ENCODE peak calls at places on chromosomes 1 and 21, in eight cellular contexts. Y is heart right ventricle; X is psoas muscle; G is prostate gland; N is cardiac muscle cell; D is upper lobe of right lung; E is CD8-positive, alpha-beta memory T cell; Z is naive thymus-derived CD4-positive, alpha-beta T cell. W is an unnamed sample. For H3K4me1, the result is how much of the 10 kb centered on the place peaks cover.

GRCh38 chr1:211967704-211968103 is 67.7 kb downstream of the INTS7 start:
- DNase-seq in Y (no peak), X (no peak), G (no peak), N (peak), D (no peak), E (no peak), Z (no peak), W (no peak)

GRCh38 chr1:54538538-54538937 is 9.5 kb upstream of the ACOT11 start:
- DNase-seq in Y (no peak), X (no peak), G (no peak), N (no peak), D (no peak), E (no peak), Z (no peak), W (no peak)

GRCh38 chr1:46822248-46822826 is 23.5 kb downstream of the CYP4B1 start:
- DNase-seq in Y (no peak), X (no peak), G (no peak), N (no peak), D (no peak), E (no peak), Z (no peak), W (no peak)

GRCh38 chr1:218171302-218171893 is 113.7 kb upstream of the RRP15 start:
- DNase-seq in Y (no peak), X (no peak), G (no peak), N (peak), D (no peak), E (no peak), Z (no peak), W (no peak)

GRCh38 chr1:15400627-15401026 is 9.1 kb upstream of the EFHD2 start:
- DNase-seq in Y (no peak), X (no peak), G (peak), N (no peak), D (no peak), E (no peak), Z (no peak), W (no peak)

GRCh38 chr1:16155537-16156410 is at the start of gene EPHA2:
- DNase-seq in Y (peak), X (peak), G (peak), N (peak), D (peak), E (no peak), Z (no peak), W (no peak)

GRCh38 chr1:16145030-16145987 is 10.6 kb downstream of the EPHA2 start:
- DNase-seq in Y (peak), X (peak), G (peak), N (peak), D (peak), E (no peak), Z (no peak), W (peak)

GRCh38 chr1:43754892-43755291 is 47.6 kb downstream of the ST3GAL3 start:
- DNase-seq in Y (no peak), X (no peak), G (no peak), N (no peak), D (no peak), E (no peak), Z (no peak), W (no peak)

GRCh38 chr1:89291276-89291675 is 18.6 kb upstream of the GBP5 start:
- DNase-seq in Y (no peak), X (no peak), G (no peak), N (no peak), D (no peak), E (no peak), Z (no peak), W (no peak)

GRCh38 chr1:151944110-151944858 is 35.0 kb upstream of the THEM4 start:
- DNase-seq in Y (no peak), X (no peak), G (no peak), N (peak), D (no peak), E (no peak), Z (no peak), W (no peak)

GRCh38 chr1:60924964-60925798 is 157.2 kb upstream of the NFIA start:
- DNase-seq in Y (no peak), X (no peak), G (no peak), N (no peak), D (no peak), E (no peak), Z (no peak), W (no peak)

GRCh38 chr1:109910963-109911798 is 532 bp downstream of the CSF1 start:
- DNase-seq in Y (peak), X (peak), G (no peak), N (no peak), D (no peak), E (peak), Z (no peak), W (no peak)

GRCh38 chr21:38680401-38680800 is 125.3 kb upstream of the ETS2 start:
- DNase-seq in Y (no peak), X (no peak), G (no peak), N (peak), D (no peak), E (no peak), Z (no peak), W (no peak)

GRCh38 chr1:59684698-59685097 is 130.1 kb upstream of the HOOK1 start:
- DNase-seq in Y (no peak), X (no peak), G (no peak), N (no peak), D (no peak), E (no peak), Z (no peak), W (no peak)

GRCh38 chr1:26287033-26287711 is 7.3 kb downstream of the SH3BGRL3 start:
- DNase-seq in Y (no peak), X (peak), G (no peak), N (no peak), D (no peak), E (peak), Z (peak), W (peak)

DNA sequence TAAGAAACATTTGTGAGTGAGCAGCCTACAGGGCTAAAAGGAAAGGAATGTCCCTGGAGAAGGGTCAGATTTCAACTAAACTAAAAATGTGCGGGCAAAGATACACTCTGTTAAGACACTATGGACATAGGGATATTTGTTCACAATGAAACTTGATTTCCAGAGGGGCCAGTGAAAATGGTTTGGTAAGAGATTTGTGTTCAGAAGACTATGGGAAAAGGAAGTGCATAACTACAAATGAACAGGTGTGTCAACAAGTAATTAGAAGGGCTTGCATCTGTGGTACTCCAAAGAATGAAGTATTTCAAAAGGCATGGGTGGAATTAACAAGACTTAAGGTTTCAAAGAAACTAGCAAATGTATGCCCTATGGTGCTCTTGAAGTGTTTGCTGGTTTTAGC is 60.4 kb downstream of the NME7 start:
- DNase-seq in Y (no peak), X (no peak), G (no peak), N (no peak), D (no peak), E (no peak), Z (no peak), W (no peak)
- H3K4me3 ChIP-seq in Y (no peak), X (no peak), G (no peak), N (no peak), D (no peak), E (no peak), Z (no peak), W (no peak)

GRCh38 chr1:205447457-205448415 is 8.1 kb downstream of the BLACAT1 start:
- DNase-seq in Y (no peak), X (no peak), G (no peak), N (peak), D (no peak), E (no peak), Z (no peak), W (no peak)

GRCh38 chr1:205448540-205449253 is 7.1 kb downstream of the BLACAT1 start:
- DNase-seq in Y (no peak), X (no peak), G (no peak), N (no peak), D (no peak), E (no peak), Z (no peak), W (no peak)

GRCh38 chr1:205449750-205450443 is 5.9 kb downstream of the BLACAT1 start:
- DNase-seq in Y (no peak), X (no peak), G (peak), N (peak), D (peak), E (no peak), Z (no peak), W (no peak)

GRCh38 chr1:205450448-205450847 is 5.4 kb downstream of the BLACAT1 start:
- DNase-seq in Y (no peak), X (no peak), G (no peak), N (no peak), D (no peak), E (no peak), Z (no peak), W (no peak)

DNA sequence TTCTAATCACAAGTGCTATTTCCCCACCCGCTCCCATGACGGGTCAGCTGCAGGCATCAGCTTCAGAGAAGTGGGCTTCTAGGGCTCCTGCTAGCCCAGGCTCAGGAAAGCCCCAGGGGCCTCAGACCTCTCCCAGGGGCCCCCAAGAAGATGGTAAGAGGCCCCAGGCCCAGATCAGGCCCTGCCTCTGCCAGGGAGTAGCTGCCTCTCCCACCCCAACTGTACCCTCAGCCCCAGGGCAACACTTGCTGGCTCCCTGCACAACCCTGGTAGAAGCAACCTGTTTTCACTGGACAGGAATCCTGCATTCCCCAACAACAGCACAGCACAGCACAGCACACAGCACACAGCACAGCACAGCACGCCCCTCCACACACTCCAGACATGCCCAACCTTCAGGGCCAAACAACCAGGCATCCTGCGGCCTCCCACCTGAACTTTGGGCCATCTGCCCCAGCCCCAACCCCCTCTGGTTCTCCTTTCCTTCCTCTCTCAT is 6.5 kb downstream of the BLACAT1 start:
- DNase-seq in Y (no peak), X (no peak), G (no peak), N (no peak), D (no peak), E (no peak), Z (no peak), W (no peak)
- H3K4me1 ChIP-seq in Y (under half), X (under half), G (under half), N (under half), D (under half), E (under half), Z (under half), W (under half)

GRCh38 chr1:229696385-229696784 is 70.3 kb downstream of the URB2 start:
- DNase-seq in Y (no peak), X (no peak), G (no peak), N (no peak), D (no peak), E (no peak), Z (no peak), W (no peak)
- H3K27ac ChIP-seq in Y (no peak), X (no peak), G (no peak), N (no peak), D (no peak), E (no peak), Z (no peak), W (no peak)

GRCh38 chr1:248821101-248821500 is 4.6 kb downstream of the SH3BP5L start:
- DNase-seq in Y (no peak), X (no peak), G (no peak), N (peak), D (no peak), E (no peak), Z (no peak), W (no peak)

GRCh38 chr1:248822148-248823032 is 3.3 kb downstream of the SH3BP5L start:
- DNase-seq in Y (no peak), X (no peak), G (no peak), N (no peak), D (no peak), E (no peak), Z (no peak), W (no peak)

GRCh38 chr1:248823517-248824001 is 2.2 kb downstream of the SH3BP5L start:
- DNase-seq in Y (no peak), X (no peak), G (no peak), N (peak), D (no peak), E (no peak), Z (no peak), W (no peak)

GRCh38 chr1:248820041-248820585 is 5.6 kb downstream of the SH3BP5L start:
- DNase-seq in Y (no peak), X (no peak), G (no peak), N (no peak), D (no peak), E (no peak), Z (no peak), W (no peak)

DNA sequence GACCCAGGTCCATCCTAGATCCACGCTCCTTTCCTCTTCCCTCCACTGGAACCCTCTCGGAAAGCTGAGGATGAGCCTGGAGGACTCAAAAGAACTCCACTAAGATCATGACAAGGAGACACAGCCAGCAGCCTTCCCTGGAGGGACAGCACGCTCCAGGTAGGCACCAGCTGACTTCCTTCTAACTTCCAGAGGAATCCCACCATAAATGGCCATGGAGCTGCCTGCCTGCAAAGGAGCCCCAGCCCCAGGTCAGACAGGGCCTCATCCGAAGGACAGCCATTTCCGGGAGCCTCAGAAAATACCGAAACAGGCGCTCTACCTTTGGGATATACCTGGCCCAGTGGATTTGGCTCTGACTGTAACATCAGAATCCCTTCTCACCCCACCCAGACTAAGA is 4.1 kb downstream of the SH3BP5L start:
- DNase-seq in Y (no peak), X (no peak), G (no peak), N (no peak), D (no peak), E (no peak), Z (no peak), W (no peak)
- H3K4me3 ChIP-seq in Y (no peak), X (no peak), G (no peak), N (no peak), D (no peak), E (no peak), Z (no peak), W (no peak)

GRCh38 chr1:207838156-207839082 is 72.5 kb downstream of the CD34 start:
- DNase-seq in Y (peak), X (peak), G (peak), N (peak), D (no peak), E (no peak), Z (no peak), W (no peak)

GRCh38 chr1:207836616-207837352 is 74.1 kb downstream of the CD34 start:
- DNase-seq in Y (no peak), X (no peak), G (no peak), N (no peak), D (no peak), E (no peak), Z (no peak), W (no peak)

GRCh38 chr1:207833381-207833780 is 77.5 kb downstream of the CD34 start:
- DNase-seq in Y (no peak), X (no peak), G (no peak), N (no peak), D (no peak), E (no peak), Z (no peak), W (no peak)

GRCh38 chr1:207833956-207834660 is 76.8 kb downstream of the CD34 start:
- DNase-seq in Y (no peak), X (no peak), G (no peak), N (no peak), D (no peak), E (no peak), Z (no peak), W (no peak)

DNA sequence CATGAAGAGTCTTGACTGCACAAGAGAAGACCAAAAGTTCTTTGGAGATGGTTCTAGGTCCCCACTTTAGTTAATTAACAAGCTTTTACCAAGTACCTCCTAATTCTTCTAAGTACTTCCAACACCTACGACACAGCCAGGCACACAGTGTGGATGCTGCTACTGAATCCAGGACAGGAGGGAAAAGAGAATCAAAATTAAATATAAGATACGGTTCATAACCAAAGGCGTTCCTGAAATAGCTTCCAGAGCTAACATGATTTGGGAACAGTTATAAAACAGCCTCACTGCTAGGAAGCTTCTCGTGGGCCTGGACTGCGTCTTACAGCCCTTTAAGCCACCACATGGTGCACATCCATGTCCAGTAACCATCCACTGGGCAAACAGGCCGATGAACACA is 75.0 kb downstream of the CD34 start:
- DNase-seq in Y (no peak), X (no peak), G (no peak), N (no peak), D (no peak), E (no peak), Z (no peak), W (no peak)
- H3K4me1 ChIP-seq in Y (half or more), X (half or more), G (under half), N (under half), D (half or more), E (half or more), Z (under half), W (half or more)

GRCh38 chr1:84689514-84690396 is 506 bp downstream of the SSX2IP start:
- DNase-seq in Y (peak), X (peak), G (peak), N (peak), D (no peak), E (no peak), Z (no peak), W (no peak)
- H3K27ac ChIP-seq in Y (peak), X (peak), G (peak), N (peak), D (peak), E (peak), Z (peak), W (peak)

DNA sequence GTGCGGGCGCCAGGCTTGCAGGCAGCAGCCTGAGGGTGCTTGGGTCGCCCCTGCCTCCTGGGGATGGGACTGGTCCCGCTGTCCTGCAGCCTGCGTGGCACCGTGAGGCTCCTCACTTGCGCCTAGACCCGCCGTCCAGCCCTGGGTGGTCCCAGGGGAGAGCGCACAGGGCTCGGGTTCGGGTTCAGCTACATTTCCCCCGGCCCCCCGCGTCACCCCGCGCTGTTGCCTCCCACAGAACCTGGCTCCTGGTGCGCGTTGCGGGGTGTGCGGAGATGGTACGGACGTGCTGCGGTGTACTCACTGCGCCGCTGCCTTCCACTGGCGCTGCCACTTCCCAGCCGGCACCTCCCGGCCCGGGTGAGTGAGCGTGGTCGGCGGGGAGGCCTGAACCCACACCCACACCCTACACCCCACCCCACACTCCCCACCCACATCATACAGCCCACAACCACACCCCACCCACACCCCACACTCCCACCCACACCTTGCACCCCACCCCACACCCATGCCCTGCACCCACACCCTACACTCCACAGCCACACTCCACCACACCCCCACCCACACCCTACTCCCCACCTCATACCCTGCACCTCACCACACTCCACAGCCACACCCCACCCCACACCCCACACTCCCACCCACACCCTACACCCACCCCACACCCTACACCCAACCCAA is 6.2 kb upstream of the PFKL start:
- DNase-seq in Y (peak), X (peak), G (no peak), N (no peak), D (no peak), E (peak), Z (peak), W (peak)
- H3K4me3 ChIP-seq in Y (no peak), X (no peak), G (no peak), N (no peak), D (no peak), E (no peak), Z (no peak), W (no peak)

GRCh38 chr1:232524056-232524455 is 105.9 kb downstream of the SIPA1L2 start:
- DNase-seq in Y (no peak), X (no peak), G (no peak), N (peak), D (no peak), E (no peak), Z (no peak), W (no peak)

GRCh38 chr1:232531291-232531690 is 98.6 kb downstream of the SIPA1L2 start:
- DNase-seq in Y (no peak), X (no peak), G (no peak), N (no peak), D (no peak), E (no peak), Z (no peak), W (no peak)

GRCh38 chr1:232529747-232530146 is 100.2 kb downstream of the SIPA1L2 start:
- DNase-seq in Y (no peak), X (no peak), G (no peak), N (no peak), D (no peak), E (no peak), Z (no peak), W (no peak)

GRCh38 chr1:232532901-232533300 is 97.0 kb downstream of the SIPA1L2 start:
- DNase-seq in Y (no peak), X (no peak), G (no peak), N (no peak), D (no peak), E (no peak), Z (no peak), W (no peak)

DNA sequence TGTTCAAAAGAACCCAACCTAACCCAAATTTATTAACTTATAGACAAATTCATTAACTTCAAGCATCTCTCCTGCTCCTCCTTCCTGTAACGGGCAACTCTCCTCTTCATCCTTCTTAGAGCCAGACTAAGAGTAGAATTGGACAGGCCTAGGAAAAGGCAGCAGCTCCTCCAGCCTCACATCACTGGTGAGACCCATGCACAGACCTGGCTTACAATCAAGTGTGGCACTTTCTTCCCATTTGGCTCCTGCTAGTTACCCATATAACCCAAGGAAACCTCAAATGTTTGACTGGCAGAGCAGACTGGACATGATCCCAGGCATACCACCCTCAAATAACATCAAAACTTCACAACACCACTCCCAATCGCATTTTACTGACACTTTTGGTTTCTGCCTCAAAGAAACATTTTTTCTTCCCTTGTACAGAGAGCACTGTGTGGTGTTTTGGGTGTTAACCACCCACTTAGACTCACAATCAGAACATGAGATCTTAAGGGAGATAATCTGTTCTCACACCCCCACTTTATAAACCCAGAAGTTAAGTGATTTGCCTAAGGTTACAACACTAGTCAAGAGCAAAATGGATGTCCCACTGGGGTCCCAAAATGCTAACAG is 101.4 kb downstream of the SIPA1L2 start:
- DNase-seq in Y (no peak), X (no peak), G (no peak), N (no peak), D (no peak), E (no peak), Z (no peak), W (peak)
- H3K4me1 ChIP-seq in Y (under half), X (under half), G (under half), N (under half), D (under half), E (under half), Z (under half), W (under half)

W was measured in CD4-positive, alpha-beta memory T cell.